ENCODE peak calls at places on chromosomes 16 and 17, in five cellular contexts. P is breast epithelium, D is HCT116, L is upper lobe of left lung, Q is GM23338. H is an unnamed sample.

GRCh38 chr16:11213373-11213772 is 42.6 kb downstream of the SOCS1 start:
- DNase-seq in P (no peak), D (no peak), L (no peak), Q (no peak), H (no peak)

GRCh38 chr16:4746215-4746614 is 11.9 kb downstream of the DNAAF8 start:
- DNase-seq in P (no peak), D (no peak), L (no peak), Q (no peak), H (no peak)

GRCh38 chr17:6346986-6347385 is 87.9 kb downstream of the AIPL1 start:
- DNase-seq in P (no peak), D (no peak), L (no peak), Q (no peak), H (no peak)

GRCh38 chr17:19750835-19751234 is 2.7 kb upstream of the ALDH3A1 start:
- DNase-seq in P (no peak), D (no peak), L (no peak), Q (no peak), H (no peak)

GRCh38 chr17:61325382-61326073 is 74.1 kb upstream of the TBX2 start:
- DNase-seq in P (no peak), D (no peak), L (no peak), Q (no peak), H (no peak)

GRCh38 chr17:8556074-8556473 is 74.5 kb downstream of the MYH10 start:
- DNase-seq in P (no peak), D (peak; percentile 8), L (peak; percentile 22), Q (no peak), H (no peak)

GRCh38 chr16:67613808-67614207 is 31.1 kb upstream of the CARMIL2 start:
- DNase-seq in P (no peak), D (no peak), L (no peak), Q (peak; percentile 85), H (no peak)

GRCh38 chr17:17822189-17822978 is 14.4 kb downstream of the SREBF1 start:
- DNase-seq in P (peak; percentile 69), D (no peak), L (peak; percentile 78), Q (no peak), H (peak; percentile 74)

GRCh38 chr17:2853722-2854580 is 57.7 kb downstream of the RAP1GAP2 start:
- DNase-seq in P (no peak), D (no peak), L (peak; percentile 26), Q (peak; percentile 60), H (peak; percentile 16)

GRCh38 chr16:67663151-67663876 is 2.6 kb downstream of the PARD6A start:
- DNase-seq in P (no peak), D (peak; percentile 15), L (no peak), Q (peak; percentile 85), H (no peak)

GRCh38 chr16:50580180-50580771 is 32.1 kb downstream of the NKD1 start:
- DNase-seq in P (no peak), D (no peak), L (no peak), Q (no peak), H (no peak)

GRCh38 chr17:34579979-34580684 is 750 bp downstream of the TMEM132E start:
- DNase-seq in P (peak; percentile 51), D (no peak), L (no peak), Q (peak; percentile 72), H (peak; percentile 23)

GRCh38 chr17:50045154-50045553 is 10.8 kb upstream of the ITGA3 start:
- DNase-seq in P (no peak), D (no peak), L (no peak), Q (no peak), H (no peak)

GRCh38 chr17:6530324-6530920 is 25.9 kb downstream of the PITPNM3 start:
- DNase-seq in P (no peak), D (no peak), L (no peak), Q (no peak), H (no peak)

GRCh38 chr16:84459517-84459894 is 45.0 kb downstream of the MEAK7 start:
- DNase-seq in P (no peak), D (no peak), L (no peak), Q (no peak), H (no peak)

GRCh38 chr17:2137342-2138098 is 82.6 kb downstream of the HIC1 start:
- DNase-seq in P (no peak), D (peak; percentile 34), L (no peak), Q (peak; percentile 93), H (peak; percentile 20)

GRCh38 chr17:50386451-50386994 is 10.8 kb downstream of the LRRC59 start:
- DNase-seq in P (no peak), D (no peak), L (no peak), Q (no peak), H (no peak)

GRCh38 chr16:49443576-49443975 is 70.0 kb downstream of the C16orf78 start:
- DNase-seq in P (no peak), D (no peak), L (no peak), Q (no peak), H (no peak)

GRCh38 chr17:73492802-73493139 is 151.5 kb downstream of the SDK2 start:
- DNase-seq in P (no peak), D (no peak), L (no peak), Q (peak; percentile 36), H (no peak)

GRCh38 chr16:30353438-30354129 is 1.5 kb downstream of the CD2BP2 start:
- DNase-seq in P (peak; percentile 49), D (no peak), L (no peak), Q (no peak), H (no peak)

GRCh38 chr17:16286009-16286946 is 67.0 kb downstream of the CENPV start:
- DNase-seq in P (peak; percentile 64), D (peak; percentile 95), L (peak; percentile 93), Q (peak; percentile 96), H (peak; percentile 28)

GRCh38 chr17:44448412-44448811 is 54.8 kb downstream of the GPATCH8 start:
- DNase-seq in P (no peak), D (no peak), L (no peak), Q (no peak), H (no peak)

GRCh38 chr17:80442764-80443163 is 27.8 kb downstream of the ENDOV start:
- DNase-seq in P (no peak), D (no peak), L (no peak), Q (no peak), H (no peak)

GRCh38 chr16:87698676-87699179 is 67.1 kb downstream of the KLHDC4 start:
- DNase-seq in P (no peak), D (no peak), L (no peak), Q (no peak), H (no peak)

GRCh38 chr17:9204623-9205329 is 183.5 kb downstream of the NTN1 start:
- DNase-seq in P (no peak), D (no peak), L (no peak), Q (no peak), H (no peak)

GRCh38 chr17:77127735-77128361 is 12.9 kb upstream of the SEC14L1 start:
- DNase-seq in P (peak; percentile 65), D (no peak), L (peak; percentile 83), Q (no peak), H (peak; percentile 22)

GRCh38 chr17:39002991-39003715 is 36.0 kb upstream of the FBXO47 start:
- DNase-seq in P (peak; percentile 57), D (no peak), L (peak; percentile 65), Q (no peak), H (peak; percentile 9)

GRCh38 chr17:43479948-43480347 is 3.8 kb upstream of the DHX8 start:
- DNase-seq in P (no peak), D (no peak), L (no peak), Q (no peak), H (no peak)

GRCh38 chr16:53913082-53913870 is 209.3 kb downstream of the FTO start:
- DNase-seq in P (no peak), D (no peak), L (no peak), Q (no peak), H (no peak)

GRCh38 chr17:57211010-57211411 is 45.3 kb upstream of the MSI2 start:
- DNase-seq in P (no peak), D (no peak), L (no peak), Q (no peak), H (no peak)

GRCh38 chr17:57623620-57624019 is 121.5 kb downstream of the CCDC182 start:
- DNase-seq in P (no peak), D (no peak), L (no peak), Q (no peak), H (no peak)

GRCh38 chr16:68230176-68230571 is 5.8 kb downstream of the ESRP2 start:
- DNase-seq in P (no peak), D (no peak), L (no peak), Q (no peak), H (no peak)

GRCh38 chr16:10594312-10594950 is 14.0 kb upstream of the EMP2 start:
- DNase-seq in P (peak; percentile 81), D (no peak), L (peak; percentile 77), Q (no peak), H (peak; percentile 89)

DNA sequence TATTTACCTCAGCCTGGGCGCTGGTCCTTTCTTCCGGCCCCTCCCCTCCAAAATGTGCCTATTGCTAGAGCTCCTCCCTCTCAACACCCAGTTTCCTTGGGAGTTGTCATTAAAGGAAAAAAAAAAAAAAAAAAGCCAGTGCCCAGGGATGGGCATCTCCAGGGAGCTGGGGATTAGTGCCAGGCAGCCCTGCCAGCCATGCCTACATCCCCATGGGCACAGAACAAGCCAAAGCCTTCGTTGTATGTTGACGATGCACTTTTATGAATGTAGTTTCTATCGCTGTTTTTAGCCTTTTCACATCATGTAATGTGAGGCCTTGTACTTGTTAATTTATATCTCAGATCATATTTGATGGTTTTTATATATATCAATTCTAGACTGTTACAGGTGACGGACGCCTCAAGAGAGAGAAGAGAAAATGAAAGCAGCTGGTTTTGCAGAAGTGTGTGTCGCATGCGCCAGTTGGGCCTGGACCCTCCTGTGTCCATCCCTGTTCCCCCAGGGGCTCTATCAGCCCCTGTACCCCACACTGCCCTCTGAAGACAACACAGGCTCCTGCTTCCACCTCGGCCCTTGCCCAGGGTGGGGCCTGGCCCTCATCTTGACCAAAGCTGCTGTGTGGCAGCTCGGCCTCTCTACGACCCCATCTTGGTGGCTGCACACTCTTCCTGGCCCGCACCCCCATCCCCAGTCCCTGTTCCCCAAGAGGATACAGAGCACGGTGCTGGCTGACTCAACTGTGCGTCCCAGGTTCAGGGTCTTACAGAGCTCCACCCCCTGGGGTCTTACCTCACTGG is 4.8 kb downstream of the LIMD2 start:
- DNase-seq in P (no peak), D (no peak), L (no peak), Q (no peak), H (no peak)
- TF ChIP-seq POLR2AphosphoS5 in P (no peak), D (no peak), L (no peak), Q (no peak), H (no peak)

GRCh38 chr17:55639096-55639495 is 83.6 kb downstream of the TMEM100 start:
- DNase-seq in P (no peak), D (no peak), L (no peak), Q (no peak), H (no peak)

GRCh38 chr17:55642741-55643140 is 79.9 kb downstream of the TMEM100 start:
- DNase-seq in P (no peak), D (no peak), L (no peak), Q (no peak), H (no peak)

GRCh38 chr17:55645361-55645760 is 77.3 kb downstream of the TMEM100 start:
- DNase-seq in P (no peak), D (no peak), L (no peak), Q (no peak), H (no peak)

GRCh38 chr17:55644346-55644745 is 78.3 kb downstream of the TMEM100 start:
- DNase-seq in P (no peak), D (no peak), L (no peak), Q (no peak), H (no peak)

GRCh38 chr17:55641559-55642160 is 81.0 kb downstream of the TMEM100 start:
- DNase-seq in P (peak; percentile 61), D (peak; percentile 57), L (peak; percentile 74), Q (peak; percentile 76), H (peak; percentile 41)
- TF ChIP-seq CTCF in P (peak; percentile 43), D (peak; percentile 36), L (peak; percentile 49), Q (peak; percentile 49), H (peak; percentile 40)

GRCh38 chr17:32629563-32630190 is 142.9 kb downstream of the CDK5R1 start:
- DNase-seq in P (no peak), D (no peak), L (no peak), Q (no peak), H (no peak)
- TF ChIP-seq POLR2AphosphoS5 in P (no peak), D (no peak), L (no peak), Q (no peak), H (no peak)

GRCh38 chr16:66273644-66274334 is 92.7 kb upstream of the CDH5 start:
- DNase-seq in P (no peak), D (no peak), L (no peak), Q (peak; percentile 47), H (no peak)
- TF ChIP-seq CTCF in P (no peak), D (no peak), L (no peak), Q (peak; percentile 56), H (no peak)